ENCODE peak calls at places on chromosomes 4 and X, in four cellular contexts. V is Peyer's patch; E is stimulated activated CD8-positive, alpha-beta memory T cell treated with anti-CD3 and anti-CD28 coated beads, Interleukin-15, amount 100 ng/mL, for 24 hours; J is NCI-H748 treated with DMSO at 0.1 percent for 48 hours. B is an unnamed sample.

GRCh38 chr4:36551697-36552214 is 270.3 kb downstream of the DTHD1 start:
- DNase-seq in V (no peak), E (no peak), J (no peak), B (no peak)

GRCh38 chrX:109840585-109840984 is 107.5 kb upstream of the ACSL4 start:
- DNase-seq in V (no peak), E (no peak), J (no peak), B (no peak)

GRCh38 chrX:77668391-77669237 is 117.4 kb downstream of the ATRX start:
- DNase-seq in V (no peak), E (no peak), J (no peak), B (no peak)

GRCh38 chr4:157576671-157577070 is 356.1 kb downstream of the GRIA2 start:
- DNase-seq in V (no peak), E (no peak), J (no peak), B (no peak)

GRCh38 chrX:18873189-18873791 is 110.6 kb downstream of the PHKA2 start:
- DNase-seq in V (no peak), E (no peak), J (no peak), B (no peak)

GRCh38 chrX:153514259-153514658 is 3.2 kb upstream of the ATP2B3 start:
- DNase-seq in V (no peak), E (no peak), J (no peak), B (no peak)

GRCh38 chr4:140222175-140222574 is 68.2 kb upstream of the MAML3 start:
- DNase-seq in V (no peak), E (no peak), J (no peak), B (no peak)

GRCh38 chrX:48864210-48864609 is 28.8 kb upstream of the PCSK1N start:
- DNase-seq in V (no peak), E (no peak), J (no peak), B (peak)

GRCh38 chrX:17559728-17560379 is 177.4 kb upstream of the SCML1 start:
- DNase-seq in V (no peak), E (no peak), J (no peak), B (no peak)

GRCh38 chr4:10738826-10739489 is 54.4 kb upstream of the CLNK start:
- DNase-seq in V (no peak), E (no peak), J (no peak), B (no peak)

GRCh38 chr4:125986307-125986706 is 671.6 kb downstream of the FAT4 start:
- DNase-seq in V (no peak), E (no peak), J (no peak), B (no peak)

GRCh38 chr4:81030617-81031388 is at the start of gene BMP3:
- DNase-seq in V (peak), E (no peak), J (no peak), B (peak)

GRCh38 chrX:153929576-153929975 is 3.5 kb upstream of the ARHGAP4 start:
- DNase-seq in V (no peak), E (no peak), J (no peak), B (no peak)

GRCh38 chr4:159220353-159220752 is 117.5 kb downstream of the RAPGEF2 start:
- DNase-seq in V (no peak), E (no peak), J (no peak), B (no peak)

GRCh38 chr4:78268607-78269006 is 211.5 kb downstream of the FRAS1 start:
- DNase-seq in V (no peak), E (no peak), J (no peak), B (no peak)

B was measured in mesothelial cell of epicardium.